ENCODE peak calls at places on chromosomes 5 and 9, in four cellular contexts. One of them, this sample, is unnamed.

GRCh38 chr9:130522233-130522808 is 57.1 kb upstream of the FUBP3 start:
- DNase-seq in GM12878: no peak
- DNase-seq in H1: no peak
- DNase-seq in HepG2: no peak
- DNase-seq in this sample: peak

GRCh38 chr9:112868956-112869594 is 21.6 kb downstream of the SLC46A2 start:
- DNase-seq in H1: no peak
- DNase-seq in GM12878: no peak
- DNase-seq in HepG2: no peak
- DNase-seq in this sample: no peak

GRCh38 chr9:132049900-132050299 is 29.8 kb downstream of the MED27 start:
- DNase-seq in H1: no peak
- DNase-seq in HepG2: no peak
- DNase-seq in GM12878: no peak
- DNase-seq in this sample: no peak

GRCh38 chr5:100757618-100758017 is 145.5 kb downstream of the ST8SIA4 start:
- DNase-seq in GM12878: no peak
- DNase-seq in HepG2: no peak
- DNase-seq in H1: no peak
- DNase-seq in this sample: no peak

GRCh38 chr5:151617841-151618710 is 26.9 kb upstream of the FAT2 start:
- DNase-seq in GM12878: no peak
- DNase-seq in H1: no peak
- DNase-seq in HepG2: peak
- DNase-seq in this sample: no peak

GRCh38 chr5:167081561-167081960 is 1209.9 kb upstream of the WWC1 start:
- DNase-seq in GM12878: no peak
- DNase-seq in H1: no peak
- DNase-seq in HepG2: no peak
- DNase-seq in this sample: no peak

GRCh38 chr9:130421802-130422276 is 22.9 kb upstream of the ASS1 start:
- DNase-seq in HepG2: no peak
- DNase-seq in GM12878: no peak
- DNase-seq in H1: no peak
- DNase-seq in this sample: no peak

GRCh38 chr5:170528976-170529375 is 25.2 kb downstream of the KCNIP1 start:
- DNase-seq in GM12878: no peak
- DNase-seq in H1: no peak
- DNase-seq in HepG2: no peak
- DNase-seq in this sample: no peak

GRCh38 chr5:113230711-113231652 is 203.8 kb downstream of the TSSK1B start:
- DNase-seq in HepG2: no peak
- DNase-seq in GM12878: no peak
- DNase-seq in H1: no peak
- DNase-seq in this sample: no peak

GRCh38 chr5:74096325-74096724 is 470.3 kb downstream of the ARHGEF28 start:
- DNase-seq in GM12878: no peak
- DNase-seq in HepG2: no peak
- DNase-seq in H1: no peak
- DNase-seq in this sample: no peak

GRCh38 chr5:175895701-175896102 is 24.3 kb downstream of the CPLX2 start:
- DNase-seq in HepG2: no peak
- DNase-seq in GM12878: peak
- DNase-seq in H1: no peak
- DNase-seq in this sample: no peak

GRCh38 chr9:116605904-116606341 is 81.2 kb upstream of the TRIM32 start:
- DNase-seq in HepG2: no peak
- DNase-seq in H1: no peak
- DNase-seq in GM12878: no peak
- DNase-seq in this sample: no peak

GRCh38 chr9:114055061-114055460 is 23.0 kb downstream of the AMBP start:
- DNase-seq in HepG2: no peak
- DNase-seq in H1: no peak
- DNase-seq in GM12878: no peak
- DNase-seq in this sample: no peak

GRCh38 chr5:180599590-180599914 is 8.3 kb upstream of the SCGB3A1 start:
- DNase-seq in HepG2: no peak
- DNase-seq in GM12878: no peak
- DNase-seq in H1: no peak
- DNase-seq in this sample: peak

GRCh38 chr5:104347119-104347708 is 784.6 kb upstream of the NUDT12 start:
- DNase-seq in HepG2: no peak
- DNase-seq in GM12878: no peak
- DNase-seq in H1: no peak
- DNase-seq in this sample: no peak

GRCh38 chr5:82641362-82641988 is 363.3 kb upstream of the RPS23 start:
- DNase-seq in H1: no peak
- DNase-seq in HepG2: peak
- DNase-seq in GM12878: peak
- DNase-seq in this sample: peak

GRCh38 chr5:56350595-56351170 is 117.6 kb upstream of the ANKRD55 start:
- DNase-seq in GM12878: no peak
- DNase-seq in HepG2: peak
- DNase-seq in H1: peak
- DNase-seq in this sample: no peak

GRCh38 chr5:176542135-176542595 is 5.0 kb upstream of the RNF44 start:
- DNase-seq in HepG2: no peak
- DNase-seq in GM12878: no peak
- DNase-seq in H1: no peak
- DNase-seq in this sample: peak

GRCh38 chr5:165321912-165322311 is 1816.5 kb downstream of the MAT2B start:
- DNase-seq in GM12878: no peak
- DNase-seq in H1: no peak
- DNase-seq in HepG2: no peak
- DNase-seq in this sample: no peak

GRCh38 chr9:93713716-93714115 is 137.3 kb downstream of the PHF2 start:
- DNase-seq in H1: no peak
- DNase-seq in HepG2: no peak
- DNase-seq in GM12878: no peak
- DNase-seq in this sample: no peak

GRCh38 chr5:95835682-95836405 is 13.3 kb upstream of the GLRX start:
- DNase-seq in HepG2: no peak
- DNase-seq in H1: no peak
- DNase-seq in GM12878: no peak
- DNase-seq in this sample: no peak

GRCh38 chr5:43017438-43017820 is 22.7 kb downstream of the ANXA2R start:
- DNase-seq in GM12878: no peak
- DNase-seq in HepG2: peak
- DNase-seq in H1: no peak
- DNase-seq in this sample: no peak

GRCh38 chr9:124251605-124252366 is 6.0 kb upstream of the NEK6 start:
- DNase-seq in H1: no peak
- DNase-seq in GM12878: no peak
- DNase-seq in HepG2: no peak
- DNase-seq in this sample: no peak

GRCh38 chr9:76044420-76044819 is 153.9 kb downstream of the PCSK5 start:
- DNase-seq in GM12878: no peak
- DNase-seq in H1: no peak
- DNase-seq in HepG2: no peak
- DNase-seq in this sample: no peak

GRCh38 chr9:101381833-101382342 is 2.9 kb downstream of the BAAT start:
- DNase-seq in GM12878: no peak
- DNase-seq in HepG2: no peak
- DNase-seq in H1: no peak
- DNase-seq in this sample: no peak

GRCh38 chr5:178078197-178078995 is 34.9 kb upstream of the N4BP3 start:
- DNase-seq in GM12878: no peak
- DNase-seq in HepG2: no peak
- DNase-seq in H1: no peak
- DNase-seq in this sample: no peak

GRCh38 chr9:72871685-72872084 is 81.2 kb downstream of the ALDH1A1 start:
- DNase-seq in H1: no peak
- DNase-seq in HepG2: peak
- DNase-seq in GM12878: no peak
- DNase-seq in this sample: peak

GRCh38 chr5:155631116-155631515 is 617.6 kb downstream of the KIF4B start:
- DNase-seq in HepG2: no peak
- DNase-seq in H1: no peak
- DNase-seq in GM12878: no peak
- DNase-seq in this sample: no peak

GRCh38 chr9:110509787-110510186 is 69.8 kb downstream of the SVEP1 start:
- DNase-seq in HepG2: no peak
- DNase-seq in H1: no peak
- DNase-seq in GM12878: no peak
- DNase-seq in this sample: no peak

GRCh38 chr5:154583545-154584168 is 105.6 kb upstream of the HAND1 start:
- DNase-seq in GM12878: no peak
- DNase-seq in H1: no peak
- DNase-seq in HepG2: no peak
- DNase-seq in this sample: no peak

GRCh38 chr5:159724283-159724682 is 192.0 kb upstream of the ADRA1B start:
- DNase-seq in H1: no peak
- DNase-seq in GM12878: no peak
- DNase-seq in HepG2: no peak
- DNase-seq in this sample: no peak

GRCh38 chr5:32628049-32628803 is 42.9 kb downstream of the SUB1 start:
- DNase-seq in GM12878: no peak
- DNase-seq in HepG2: peak
- DNase-seq in H1: no peak
- DNase-seq in this sample: no peak

DNA sequence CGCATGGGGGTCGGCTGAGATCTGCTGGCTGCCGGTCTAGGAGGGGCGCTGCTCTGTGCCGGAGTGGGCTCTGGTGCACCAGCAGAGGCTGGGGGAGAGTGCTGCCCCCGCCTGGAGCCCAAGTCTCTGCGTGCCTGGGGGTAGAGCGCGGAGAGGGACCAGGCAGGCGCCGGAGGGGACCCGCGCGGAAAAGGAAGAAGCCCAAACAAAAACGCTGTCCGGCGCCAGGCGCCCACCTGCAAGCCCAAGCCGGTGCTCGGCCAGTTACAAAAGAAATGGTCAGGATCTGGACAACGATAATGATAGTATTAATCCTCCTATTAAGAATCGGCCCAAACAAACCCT is 575 bp upstream of the S1PR3 start:
- DNase-seq in HepG2: no peak
- DNase-seq in H1: no peak
- DNase-seq in GM12878: no peak
- DNase-seq in this sample: no peak
- TF ChIP-seq GABPA in HepG2: no peak
- TF ChIP-seq GABPA in H1: no peak
- TF ChIP-seq GABPA in GM12878: no peak
- TF ChIP-seq GABPA in this sample: no peak

GRCh38 chr9:81855538-81855937 is 72.7 kb upstream of the SPATA31D4 start:
- DNase-seq in HepG2: no peak
- DNase-seq in H1: no peak
- DNase-seq in GM12878: no peak
- DNase-seq in this sample: no peak
- TF ChIP-seq HDAC2 in HepG2: no peak
- TF ChIP-seq HDAC2 in H1: no peak
- TF ChIP-seq HDAC2 in GM12878: no peak
- TF ChIP-seq HDAC2 in this sample: no peak

GRCh38 chr5:54673523-54674225 is 156.1 kb downstream of the SNX18 start:
- DNase-seq in HepG2: no peak
- DNase-seq in GM12878: peak
- DNase-seq in H1: no peak
- DNase-seq in this sample: no peak
- TF ChIP-seq CEBPB in HepG2: no peak
- TF ChIP-seq CEBPB in GM12878: no peak
- TF ChIP-seq CEBPB in H1: no peak
- TF ChIP-seq CEBPB in this sample: no peak

GRCh38 chr5:103217101-103217500 is 41.5 kb upstream of the MACIR start:
- DNase-seq in H1: no peak
- DNase-seq in GM12878: no peak
- DNase-seq in HepG2: no peak
- DNase-seq in this sample: no peak

GRCh38 chr5:103211858-103212500 is 46.6 kb upstream of the MACIR start:
- DNase-seq in GM12878: no peak
- DNase-seq in H1: no peak
- DNase-seq in HepG2: no peak
- DNase-seq in this sample: no peak

GRCh38 chr5:103216697-103217096 is 41.9 kb upstream of the MACIR start:
- DNase-seq in H1: no peak
- DNase-seq in HepG2: no peak
- DNase-seq in GM12878: no peak
- DNase-seq in this sample: no peak

GRCh38 chr5:103218164-103218563 is 40.4 kb upstream of the MACIR start:
- DNase-seq in H1: no peak
- DNase-seq in GM12878: no peak
- DNase-seq in HepG2: peak
- DNase-seq in this sample: no peak

DNA sequence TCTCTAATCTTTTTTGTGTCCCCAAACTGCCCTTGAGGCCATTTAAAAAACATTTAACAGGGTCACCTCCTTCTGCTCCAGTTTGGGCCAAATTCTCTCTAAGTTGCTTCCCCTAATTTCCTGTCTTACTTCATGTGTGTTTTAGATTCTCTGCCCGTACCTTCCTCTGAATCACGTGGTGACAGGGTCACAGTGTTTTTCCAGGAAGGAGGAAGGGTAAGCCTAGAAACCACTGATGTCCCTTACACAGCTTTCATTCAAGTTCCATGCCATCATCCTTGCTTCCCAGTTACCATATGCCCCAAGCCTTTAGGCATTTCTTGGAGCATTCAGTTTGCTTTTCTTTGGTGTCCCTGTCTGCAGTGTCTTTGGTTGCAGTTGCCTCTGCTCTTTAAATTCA is 42.4 kb upstream of the MACIR start:
- DNase-seq in GM12878: no peak
- DNase-seq in H1: no peak
- DNase-seq in HepG2: no peak
- DNase-seq in this sample: no peak
- TF ChIP-seq GABPA in GM12878: no peak
- TF ChIP-seq GABPA in H1: no peak
- TF ChIP-seq GABPA in HepG2: no peak
- TF ChIP-seq GABPA in this sample: no peak

GRCh38 chr9:115106642-115107041 is 11.3 kb downstream of the TNC start:
- DNase-seq in GM12878: no peak
- DNase-seq in H1: no peak
- DNase-seq in HepG2: no peak
- DNase-seq in this sample: no peak

GRCh38 chr9:115106001-115106400 is 12.0 kb downstream of the TNC start:
- DNase-seq in H1: no peak
- DNase-seq in HepG2: peak
- DNase-seq in GM12878: no peak
- DNase-seq in this sample: no peak

GRCh38 chr9:115107701-115108100 is 10.3 kb downstream of the TNC start:
- DNase-seq in H1: no peak
- DNase-seq in HepG2: no peak
- DNase-seq in GM12878: no peak
- DNase-seq in this sample: no peak

GRCh38 chr9:115103746-115104477 is 14.0 kb downstream of the TNC start:
- DNase-seq in HepG2: no peak
- DNase-seq in GM12878: no peak
- DNase-seq in H1: no peak
- DNase-seq in this sample: no peak

DNA sequence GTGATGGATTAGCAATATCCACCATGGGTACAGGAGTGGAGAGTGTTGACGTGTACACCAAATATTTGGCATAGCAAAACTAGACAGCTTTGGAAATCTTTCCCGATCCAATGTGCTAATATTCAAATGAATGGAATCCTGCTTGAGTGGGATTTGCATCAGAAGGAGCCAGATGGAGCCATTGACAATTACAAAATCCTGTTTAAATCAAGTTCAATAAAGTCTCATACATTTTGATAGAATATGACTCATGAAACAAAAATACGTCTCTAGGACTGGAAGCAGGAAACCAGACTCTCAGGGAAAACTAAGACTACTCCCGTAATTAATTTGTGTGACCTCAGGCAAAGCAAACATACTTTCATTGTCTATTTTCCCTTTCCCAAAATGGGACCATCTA is 13.0 kb downstream of the TNC start:
- DNase-seq in H1: no peak
- DNase-seq in GM12878: no peak
- DNase-seq in HepG2: no peak
- DNase-seq in this sample: no peak
- TF ChIP-seq HDAC2 in H1: no peak
- TF ChIP-seq HDAC2 in GM12878: no peak
- TF ChIP-seq HDAC2 in HepG2: no peak
- TF ChIP-seq HDAC2 in this sample: no peak

This sample was measured in K562.